ENCODE peak calls at places on chromosomes 16 and 17, in eight cellular contexts. A is aorta, W is neuronal stem cell, I is pancreas, S is ascending aorta, H is testis, V is lung, D is hepatocyte. N is an unnamed sample. For H3K4me1, the result is how much of the 10 kb centered on the place peaks cover.

GRCh38 chr17:882827-883585 is 96.6 kb downstream of the NXN start:
- DNase-seq in A (no peak), W (peak), I (no peak), S (no peak), H (peak), V (no peak), D (peak), N (no peak)

GRCh38 chr17:43578699-43579569 is 32.8 kb upstream of the ETV4 start:
- DNase-seq in A (peak), W (no peak), I (no peak), S (no peak), H (no peak), V (no peak), D (peak), N (peak)

GRCh38 chr16:2981899-2982250 is 1.6 kb upstream of the PKMYT1 start:
- DNase-seq in A (no peak), W (no peak), I (no peak), S (no peak), H (no peak), V (no peak), D (no peak), N (no peak)

GRCh38 chr17:77675816-77676799 is 282.4 kb upstream of the TNRC6C start:
- DNase-seq in A (no peak), W (peak), I (no peak), S (no peak), H (no peak), V (no peak), D (no peak), N (no peak)

GRCh38 chr16:50771366-50771765 is 29.5 kb downstream of the CYLD start:
- DNase-seq in A (no peak), W (no peak), I (no peak), S (no peak), H (no peak), V (no peak), D (no peak), N (no peak)

GRCh38 chr16:58325941-58326340 is 31.1 kb upstream of the PRSS54 start:
- DNase-seq in A (no peak), W (no peak), I (no peak), S (no peak), H (no peak), V (no peak), D (no peak), N (no peak)

GRCh38 chr16:55571191-55571897 is 4.9 kb downstream of the CAPNS2 start:
- DNase-seq in A (no peak), W (no peak), I (no peak), S (no peak), H (no peak), V (no peak), D (no peak), N (no peak)

GRCh38 chr16:9077001-9077809 is 14.2 kb upstream of the HAPSTR1 start:
- DNase-seq in A (no peak), W (no peak), I (no peak), S (no peak), H (no peak), V (no peak), D (no peak), N (peak)

GRCh38 chr17:14780116-14780515 is 479.2 kb downstream of the HS3ST3B1 start:
- DNase-seq in A (no peak), W (peak), I (no peak), S (no peak), H (no peak), V (no peak), D (no peak), N (no peak)

GRCh38 chr17:39867084-39867890 is 715 bp upstream of the ZPBP2 start:
- DNase-seq in A (no peak), W (no peak), I (no peak), S (no peak), H (peak), V (no peak), D (no peak), N (no peak)

GRCh38 chr16:11884035-11884434 is 31.7 kb downstream of the GSPT1 start:
- DNase-seq in A (no peak), W (no peak), I (no peak), S (no peak), H (no peak), V (no peak), D (no peak), N (no peak)

GRCh38 chr17:61904094-61904710 is 23.6 kb downstream of the INTS2 start:
- DNase-seq in A (no peak), W (no peak), I (no peak), S (no peak), H (no peak), V (no peak), D (no peak), N (no peak)

GRCh38 chr16:88669986-88670385 is 7.1 kb upstream of the MVD start:
- DNase-seq in A (no peak), W (no peak), I (no peak), S (no peak), H (no peak), V (no peak), D (no peak), N (no peak)

GRCh38 chr16:82070656-82071369 is 35.8 kb downstream of the HSD17B2 start:
- DNase-seq in A (no peak), W (no peak), I (no peak), S (no peak), H (no peak), V (no peak), D (no peak), N (no peak)

GRCh38 chr17:82244413-82245140 is 15.7 kb downstream of the SLC16A3 start:
- DNase-seq in A (no peak), W (no peak), I (no peak), S (no peak), H (peak), V (no peak), D (no peak), N (peak)
- H3K27ac ChIP-seq in A (no peak), W (no peak), I (no peak), S (no peak), H (no peak), V (no peak), D (no peak), N (no peak)

GRCh38 chr16:10777356-10777755 is 33.7 kb downstream of the NUBP1 start:
- DNase-seq in A (no peak), W (no peak), I (no peak), S (no peak), H (no peak), V (no peak), D (no peak), N (no peak)
- H3K4me1 ChIP-seq in A (under half), W (under half), I (under half), S (under half), H (under half), V (under half), D (under half), N (under half)

GRCh38 chr17:7427549-7427948 is 1.1 kb upstream of the SPEM3 start:
- DNase-seq in A (no peak), W (no peak), I (no peak), S (no peak), H (no peak), V (no peak), D (no peak), N (no peak)
- H3K27ac ChIP-seq in A (no peak), W (no peak), I (no peak), S (no peak), H (no peak), V (no peak), D (no peak), N (no peak)

DNA sequence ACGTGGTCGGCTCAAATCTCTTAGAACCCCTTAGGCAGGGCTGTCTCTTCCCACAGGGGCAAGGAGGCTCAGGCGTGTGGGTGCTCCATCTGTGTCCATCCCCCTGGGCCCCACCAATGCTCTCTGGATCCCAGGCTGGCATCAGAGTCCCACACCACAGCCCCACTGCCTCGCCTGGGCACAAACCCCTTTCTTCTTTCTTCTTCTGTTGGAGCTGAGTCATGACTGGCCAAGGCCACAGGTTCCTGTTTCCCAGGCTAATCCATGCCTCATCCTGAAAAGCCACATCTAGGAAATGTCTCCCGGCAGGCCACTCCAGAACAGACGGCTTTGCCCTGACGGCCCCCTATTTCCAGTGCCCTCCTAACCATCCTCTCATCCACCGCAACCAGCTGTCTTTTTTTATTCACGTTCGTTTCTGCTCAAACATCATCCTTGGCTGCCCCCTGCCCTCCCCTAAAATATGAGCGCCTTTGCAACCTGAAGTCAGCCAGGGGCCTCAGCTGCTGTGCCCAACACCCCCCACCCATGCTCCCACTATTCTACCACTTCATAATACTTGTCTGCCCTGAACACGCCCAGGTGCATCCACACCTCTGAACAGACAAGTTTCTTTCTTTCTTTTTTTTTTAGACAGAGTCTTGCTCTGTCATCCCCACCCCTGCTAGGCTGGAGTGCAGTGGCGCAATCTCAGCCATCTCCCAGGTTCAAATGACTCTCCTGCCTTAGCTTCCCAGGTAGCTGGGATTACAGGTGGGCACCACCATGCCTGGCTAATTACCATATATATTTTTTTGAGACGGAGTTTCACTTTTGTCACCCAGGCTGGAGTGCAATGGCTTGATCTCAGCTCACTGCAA is 27.0 kb downstream of the CEP295NL start:
- DNase-seq in A (no peak), W (no peak), I (no peak), S (no peak), H (no peak), V (no peak), D (no peak), N (peak)
- H3K4me1 ChIP-seq in A (under half), W (under half), I (under half), S (under half), H (half or more), V (under half), D (under half), N (half or more)

GRCh38 chr16:75456971-75457370 is 7.5 kb downstream of the TMEM170A start:
- DNase-seq in A (no peak), W (no peak), I (no peak), S (no peak), H (no peak), V (no peak), D (no peak), N (no peak)
- H3K27ac ChIP-seq in A (no peak), W (no peak), I (no peak), S (no peak), H (no peak), V (no peak), D (no peak), N (no peak)

GRCh38 chr16:85839681-85840240 is 40.3 kb downstream of the COX4I1 start:
- DNase-seq in A (peak), W (no peak), I (no peak), S (no peak), H (no peak), V (no peak), D (no peak), N (no peak)
- H3K4me1 ChIP-seq in A (under half), W (under half), I (under half), S (under half), H (under half), V (under half), D (under half), N (under half)

GRCh38 chr16:3999479-3999868 is 116.8 kb downstream of the ADCY9 start:
- DNase-seq in A (peak), W (no peak), I (no peak), S (no peak), H (peak), V (no peak), D (peak), N (no peak)

GRCh38 chr16:4003166-4003565 is 113.1 kb downstream of the ADCY9 start:
- DNase-seq in A (no peak), W (no peak), I (no peak), S (no peak), H (no peak), V (no peak), D (no peak), N (no peak)

GRCh38 chr16:3997231-3997841 is 116.8 kb upstream of the CREBBP start:
- DNase-seq in A (no peak), W (no peak), I (no peak), S (no peak), H (no peak), V (no peak), D (no peak), N (no peak)

GRCh38 chr16:3998793-3999478 is 117.3 kb downstream of the ADCY9 start:
- DNase-seq in A (peak), W (no peak), I (no peak), S (no peak), H (no peak), V (no peak), D (no peak), N (no peak)

DNA sequence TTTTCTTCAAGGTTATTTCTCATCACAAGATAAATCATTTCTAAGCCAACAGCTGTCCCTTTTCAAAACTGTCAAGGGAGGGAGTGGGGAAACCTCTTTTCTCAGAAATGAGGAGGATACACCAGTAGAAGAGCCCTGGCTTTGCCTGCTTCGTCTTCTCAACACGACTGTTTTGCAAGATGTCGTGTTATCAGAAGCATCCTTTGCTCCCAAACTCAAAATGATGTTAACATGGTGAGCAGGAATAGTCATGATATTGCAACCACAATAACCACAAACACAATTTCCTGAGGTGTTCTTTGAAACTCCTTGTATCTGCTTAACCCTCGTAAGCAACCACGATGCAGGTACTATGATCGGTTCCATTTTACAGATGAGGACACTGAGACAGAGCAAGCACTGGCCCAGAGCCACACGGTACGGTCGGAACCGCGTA is 116.3 kb downstream of the ADCY9 start:
- DNase-seq in A (no peak), W (no peak), I (no peak), S (no peak), H (no peak), V (no peak), D (no peak), N (no peak)
- H3K27ac ChIP-seq in A (no peak), W (no peak), I (no peak), S (peak), H (no peak), V (no peak), D (peak), N (no peak)

DNA sequence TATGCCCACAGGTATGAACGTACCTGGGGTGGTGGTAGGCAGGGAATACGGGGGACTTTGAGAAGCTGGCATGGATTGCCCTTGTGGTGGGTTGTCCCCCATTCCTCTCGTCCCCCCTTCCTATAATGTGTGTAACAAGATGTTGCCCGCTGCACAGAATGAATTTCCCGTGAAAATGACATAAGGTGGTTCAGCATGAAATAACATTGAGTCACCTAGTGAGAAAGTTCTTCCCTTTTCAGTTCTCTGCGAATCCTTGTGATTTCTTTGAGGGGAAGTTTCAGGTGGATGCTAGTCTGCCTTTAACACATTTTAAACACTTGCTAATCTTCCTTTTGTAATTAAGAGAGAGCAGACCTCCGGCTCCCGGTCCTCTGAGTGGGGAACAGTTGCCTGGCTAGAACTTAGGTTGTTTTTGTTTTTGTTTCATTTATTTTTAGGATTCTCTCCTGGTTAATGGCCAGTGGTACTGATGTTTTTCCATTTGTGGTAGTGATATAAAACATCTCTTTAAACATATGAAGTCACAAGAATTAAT is 58.9 kb downstream of the RAP1GAP2 start:
- DNase-seq in A (no peak), W (no peak), I (no peak), S (no peak), H (no peak), V (no peak), D (no peak), N (no peak)
- H3K4me1 ChIP-seq in A (under half), W (under half), I (under half), S (under half), H (under half), V (under half), D (under half), N (under half)

GRCh38 chr17:64262125-64262421 is 987 bp downstream of the TEX2 start:
- DNase-seq in A (no peak), W (no peak), I (no peak), S (no peak), H (no peak), V (no peak), D (no peak), N (no peak)
- H3K27ac ChIP-seq in A (peak), W (no peak), I (peak), S (peak), H (peak), V (peak), D (peak), N (peak)

DNA sequence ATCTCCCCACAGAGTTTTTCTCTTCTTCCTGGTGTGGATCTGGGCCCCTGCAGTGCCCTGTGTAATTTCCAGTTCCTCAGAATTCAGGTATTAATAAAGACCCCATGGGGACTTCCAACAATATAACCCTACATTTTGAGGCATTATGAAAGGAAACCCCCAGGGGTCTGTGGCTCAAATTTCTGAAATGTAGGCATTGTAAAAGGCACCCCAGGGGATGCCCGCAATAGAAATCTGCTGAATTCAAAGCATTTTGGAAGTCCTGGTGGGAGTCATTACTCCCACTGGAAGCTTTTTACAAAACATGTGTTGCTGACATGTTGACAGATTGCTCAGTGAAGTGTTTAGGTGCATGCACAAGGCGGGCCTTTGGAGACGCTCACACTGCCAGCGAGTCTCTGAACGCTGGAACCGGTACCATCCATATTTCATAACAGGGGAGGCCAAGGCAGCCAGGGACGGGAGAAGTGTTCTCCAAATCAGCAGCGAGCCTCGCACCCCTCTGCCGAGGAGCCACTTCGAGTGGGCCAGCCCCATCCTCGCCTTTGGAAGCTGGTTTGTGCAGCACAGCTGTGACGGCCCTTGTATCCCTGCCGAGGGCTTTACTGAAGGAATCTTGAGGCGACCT is 153.9 kb downstream of the ZNF423 start:
- DNase-seq in A (peak), W (peak), I (no peak), S (peak), H (peak), V (peak), D (peak), N (no peak)
- H3K4me1 ChIP-seq in A (under half), W (half or more), I (under half), S (under half), H (under half), V (under half), D (half or more), N (half or more)